ENCODE peak calls at places on chromosomes 16 and 17, in ten cellular contexts. X is dorsolateral prefrontal cortex; Q is brain microvascular endothelial cell; C is GM19239; E is NCI-H774; U is NB4; R is NCI-H1092 treated with DMSO at 0.1 percent for 48 hours; H is NCI-H1417; D is left lung; F is activated CD4-positive, alpha-beta memory T cell treated with anti-CD3 and anti-CD28 coated beads for 36 hours. I is an unnamed sample.

GRCh38 chr16:29760567-29761279 is 14.9 kb upstream of the C16orf54 start:
- DNase-seq in X (no peak), Q (no peak), C (no peak), E (no peak), U (no peak), R (no peak), H (peak; percentile 83), D (peak; percentile 69), F (no peak), I (no peak)

GRCh38 chr16:31073823-31074072 is 292 bp downstream of the ZNF668 start:
- DNase-seq in X (no peak), Q (no peak), C (no peak), E (no peak), U (no peak), R (no peak), H (no peak), D (no peak), F (no peak), I (no peak)

GRCh38 chr17:71447644-71448043 is 673.2 kb upstream of the SOX9 start:
- DNase-seq in X (no peak), Q (no peak), C (no peak), E (no peak), U (no peak), R (no peak), H (no peak), D (no peak), F (no peak), I (no peak)

GRCh38 chr16:79874391-79874790 is 273.9 kb upstream of the MAF start:
- DNase-seq in X (no peak), Q (no peak), C (no peak), E (no peak), U (no peak), R (no peak), H (no peak), D (no peak), F (no peak), I (no peak)

GRCh38 chr17:68200689-68201424 is 47.0 kb upstream of the AMZ2 start:
- DNase-seq in X (peak; percentile 76), Q (peak; percentile 54), C (peak; percentile 62), E (peak; percentile 76), U (peak; percentile 80), R (peak; percentile 67), H (peak; percentile 69), D (peak; percentile 71), F (peak; percentile 85), I (peak; percentile 82)

GRCh38 chr16:2339521-2340484 is 725 bp downstream of the ABCA3 start:
- DNase-seq in X (peak; percentile 71), Q (no peak), C (peak; percentile 43), E (peak; percentile 20), U (peak; percentile 59), R (peak; percentile 73), H (peak; percentile 72), D (no peak), F (peak; percentile 51), I (peak; percentile 75)

GRCh38 chr17:78214706-78215061 is 631 bp downstream of the BIRC5 start:
- DNase-seq in X (no peak), Q (no peak), C (no peak), E (no peak), U (no peak), R (no peak), H (no peak), D (no peak), F (no peak), I (no peak)

GRCh38 chr17:49515196-49515770 is 20.2 kb downstream of the NGFR start:
- DNase-seq in X (peak; percentile 93), Q (peak; percentile 74), C (peak; percentile 89), E (no peak), U (peak; percentile 72), R (no peak), H (no peak), D (peak; percentile 84), F (no peak), I (peak; percentile 94)

GRCh38 chr17:80949451-80950421 is 41.9 kb upstream of the CHMP6 start:
- DNase-seq in X (no peak), Q (no peak), C (no peak), E (no peak), U (no peak), R (no peak), H (no peak), D (peak; percentile 24), F (no peak), I (peak; percentile 85)

GRCh38 chr17:38510424-38511125 is 82.3 kb downstream of the ARHGAP23 start:
- DNase-seq in X (peak; percentile 39), Q (no peak), C (no peak), E (no peak), U (no peak), R (no peak), H (no peak), D (no peak), F (peak; percentile 18), I (no peak)

GRCh38 chr17:28216528-28216927 is 102.5 kb upstream of the TMEM97 start:
- DNase-seq in X (no peak), Q (peak; percentile 41), C (no peak), E (no peak), U (peak; percentile 50), R (no peak), H (no peak), D (no peak), F (peak; percentile 17), I (no peak)

I was measured in tibial artery.